ENCODE peak calls at places on chromosomes 12 and 14, in four cellular contexts. I is WTC11, Q is HepG2, S is K562. N is an unnamed sample.

GRCh38 chr12:67434653-67435375 is 165.7 kb downstream of the CAND1 start:
- DNase-seq in I (no peak), Q (peak; percentile 46), S (no peak), N (no peak)

GRCh38 chr12:75444444-75445136 is 36.0 kb upstream of the GLIPR1 start:
- DNase-seq in I (no peak), Q (peak; percentile 44), S (no peak), N (no peak)

GRCh38 chr12:78386871-78387270 is 477.7 kb upstream of the SYT1 start:
- DNase-seq in I (no peak), Q (no peak), S (no peak), N (no peak)

GRCh38 chr12:100329800-100330199 is 27.1 kb upstream of the SLC17A8 start:
- DNase-seq in I (no peak), Q (no peak), S (no peak), N (peak; percentile 77)

GRCh38 chr14:75123991-75124390 is 2.9 kb downstream of the NEK9 start:
- DNase-seq in I (no peak), Q (no peak), S (peak; percentile 54), N (no peak)

GRCh38 chr12:129212221-129212630 is 358.9 kb downstream of the GLT1D1 start:
- DNase-seq in I (no peak), Q (peak; percentile 33), S (no peak), N (no peak)

GRCh38 chr12:76455582-76456345 is 103.8 kb downstream of the OSBPL8 start:
- DNase-seq in I (no peak), Q (peak; percentile 62), S (peak; percentile 17), N (peak; percentile 33)

GRCh38 chr12:16756833-16757552 is 151.0 kb upstream of the LMO3 start:
- DNase-seq in I (no peak), Q (no peak), S (no peak), N (peak; percentile 3)

GRCh38 chr12:1606021-1606622 is 11.7 kb upstream of the FBXL14 start:
- DNase-seq in I (peak; percentile 37), Q (peak; percentile 79), S (peak; percentile 71), N (peak; percentile 74)

GRCh38 chr12:2682301-2683282 is 112.2 kb upstream of the FKBP4 start:
- DNase-seq in I (peak; percentile 64), Q (peak; percentile 59), S (no peak), N (no peak)

GRCh38 chr14:28681681-28682080 is 84.9 kb upstream of the FOXG1 start:
- DNase-seq in I (peak; percentile 56), Q (no peak), S (no peak), N (no peak)

GRCh38 chr12:752673-753400 is 458 bp downstream of the WNK1 start:
- DNase-seq in I (peak; percentile 58), Q (no peak), S (peak; percentile 57), N (no peak)

GRCh38 chr14:37036669-37037341 is 135.6 kb downstream of the SLC25A21 start:
- DNase-seq in I (no peak), Q (peak; percentile 33), S (no peak), N (no peak)

GRCh38 chr14:25090716-25091454 is 40.9 kb upstream of the STXBP6 start:
- DNase-seq in I (no peak), Q (no peak), S (no peak), N (no peak)

GRCh38 chr12:72075401-72075800 is 136.8 kb downstream of the TPH2 start:
- DNase-seq in I (no peak), Q (no peak), S (no peak), N (no peak)

GRCh38 chr14:61934385-61934784 is 172.2 kb downstream of the SNAPC1 start:
- DNase-seq in I (no peak), Q (no peak), S (no peak), N (no peak)

GRCh38 chr14:24259282-24260025 is 3.5 kb downstream of the TGM1 start:
- DNase-seq in I (no peak), Q (no peak), S (no peak), N (no peak)

GRCh38 chr12:114123108-114123507 is 157.0 kb upstream of the RBM19 start:
- DNase-seq in I (no peak), Q (no peak), S (no peak), N (no peak)

GRCh38 chr14:22536853-22537338 is 52.1 kb downstream of the DAD1 start:
- DNase-seq in I (no peak), Q (no peak), S (peak; percentile 76), N (peak; percentile 94)

GRCh38 chr12:123237646-123238329 is 4.6 kb downstream of the MTRFR start:
- DNase-seq in I (peak; percentile 63), Q (peak; percentile 34), S (peak; percentile 47), N (peak; percentile 62)

GRCh38 chr12:89212339-89212771 is 139.9 kb downstream of the DUSP6 start:
- DNase-seq in I (no peak), Q (no peak), S (no peak), N (no peak)

GRCh38 chr12:132291402-132292175 is 37.8 kb downstream of the GALNT9 start:
- DNase-seq in I (peak; percentile 5), Q (no peak), S (no peak), N (no peak)

GRCh38 chr14:63564318-63564717 is 21.1 kb upstream of the PPP2R5E start:
- DNase-seq in I (no peak), Q (no peak), S (no peak), N (no peak)

GRCh38 chr14:69263364-69263763 is 3.4 kb downstream of the GALNT16 start:
- DNase-seq in I (no peak), Q (no peak), S (no peak), N (no peak)

GRCh38 chr14:99626041-99626648 is 18.8 kb upstream of the HHIPL1 start:
- DNase-seq in I (no peak), Q (no peak), S (no peak), N (no peak)

GRCh38 chr12:47652491-47653234 is 53.2 kb downstream of the RPAP3 start:
- DNase-seq in I (no peak), Q (peak; percentile 92), S (no peak), N (no peak)

GRCh38 chr14:28773917-28774691 is 7.5 kb downstream of the FOXG1 start:
- DNase-seq in I (peak; percentile 86), Q (no peak), S (peak; percentile 36), N (no peak)

GRCh38 chr12:62123721-62124203 is 136.4 kb upstream of the USP15 start:
- DNase-seq in I (peak; percentile 68), Q (peak; percentile 31), S (peak; percentile 33), N (no peak)
- TF ChIP-seq CBFB in I (no peak), Q (no peak), S (no peak), N (no peak)

DNA sequence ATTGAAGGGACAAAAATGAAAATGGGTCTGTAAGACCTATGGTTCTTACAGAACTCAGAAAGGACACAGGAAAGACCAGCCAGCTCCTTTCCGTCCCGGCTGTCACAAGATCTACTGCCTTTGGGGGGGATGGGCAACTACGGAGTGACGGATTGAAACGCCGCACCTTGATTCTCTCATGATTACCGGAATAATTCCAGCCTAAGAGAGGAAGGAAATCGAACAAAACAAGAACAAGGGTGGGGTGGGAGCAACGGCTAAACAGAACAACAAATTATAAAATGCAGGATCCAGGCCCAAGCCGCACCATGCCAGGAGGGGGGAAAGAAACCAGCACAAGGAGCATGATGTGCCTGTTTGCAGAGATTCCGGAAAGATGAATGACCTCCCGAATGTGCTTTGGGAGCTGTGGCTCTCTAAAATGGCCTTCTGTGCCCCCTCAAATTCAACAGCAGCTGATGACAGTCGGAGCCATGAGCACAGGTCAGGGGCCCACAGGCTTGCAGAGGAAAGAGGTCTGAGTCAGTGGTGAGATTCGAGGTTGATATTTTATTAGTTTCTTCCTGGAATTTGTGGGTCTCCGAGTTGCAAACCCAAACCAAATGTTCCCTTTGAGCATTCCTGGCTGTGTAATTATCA is 72.1 kb downstream of the SPRING1 start:
- DNase-seq in I (no peak), Q (no peak), S (no peak), N (no peak)
- TF ChIP-seq CBFB in I (no peak), Q (no peak), S (no peak), N (no peak)

GRCh38 chr12:54054442-54055332 is 1.1 kb downstream of the HOXC4 start:
- DNase-seq in I (no peak), Q (no peak), S (no peak), N (no peak)
- TF ChIP-seq CBFB in I (no peak), Q (no peak), S (no peak), N (no peak)

GRCh38 chr12:106645074-106645421 is 62.2 kb downstream of the RFX4 start:
- DNase-seq in I (no peak), Q (peak; percentile 93), S (no peak), N (no peak)
- TF ChIP-seq CBFB in I (no peak), Q (no peak), S (no peak), N (no peak)

GRCh38 chr12:110613771-110614684 is at the start of gene TCTN1:
- DNase-seq in I (peak; percentile 98), Q (peak; percentile 87), S (peak; percentile 96), N (peak; percentile 70)

GRCh38 chr12:110615171-110615570 is 1.2 kb downstream of the TCTN1 start:
- DNase-seq in I (no peak), Q (no peak), S (no peak), N (no peak)

GRCh38 chr12:110622582-110622981 is 8.7 kb downstream of the TCTN1 start:
- DNase-seq in I (no peak), Q (peak; percentile 16), S (no peak), N (no peak)

GRCh38 chr12:110616471-110617115 is 2.7 kb downstream of the TCTN1 start:
- DNase-seq in I (no peak), Q (no peak), S (no peak), N (no peak)

GRCh38 chr12:110619534-110619953 is 5.6 kb downstream of the TCTN1 start:
- DNase-seq in I (no peak), Q (no peak), S (no peak), N (peak; percentile 80)
- TF ChIP-seq CBFB in I (no peak), Q (no peak), S (no peak), N (peak; percentile 71)

DNA sequence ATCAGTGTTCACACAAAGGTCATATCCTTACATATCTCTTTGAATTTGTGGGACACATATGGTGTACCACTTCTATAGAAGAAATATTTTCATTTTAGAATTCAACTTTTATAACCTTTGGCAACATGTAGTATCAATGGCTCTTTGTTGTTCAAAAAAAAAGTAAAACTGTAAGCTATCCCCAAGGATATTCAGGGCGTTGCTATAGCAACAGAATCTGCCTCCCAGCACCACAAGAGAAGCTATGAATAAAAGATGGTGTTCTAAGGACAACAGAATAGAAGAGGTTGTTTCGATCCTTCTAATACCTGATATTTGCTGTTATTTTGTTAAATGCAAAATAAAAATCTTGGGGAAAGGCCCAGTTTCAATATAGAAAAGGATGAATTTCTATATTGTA is 139.3 kb downstream of the BRMS1L start:
- DNase-seq in I (no peak), Q (no peak), S (no peak), N (no peak)
- TF ChIP-seq CBFB in I (no peak), Q (no peak), S (no peak), N (no peak)

GRCh38 chr12:46523446-46523845 is 150.9 kb upstream of the SLC38A2 start:
- DNase-seq in I (no peak), Q (peak; percentile 62), S (no peak), N (no peak)

GRCh38 chr12:46522141-46522540 is 149.6 kb upstream of the SLC38A2 start:
- DNase-seq in I (no peak), Q (no peak), S (no peak), N (no peak)

GRCh38 chr12:46524778-46525177 is 152.2 kb upstream of the SLC38A2 start:
- DNase-seq in I (no peak), Q (no peak), S (no peak), N (no peak)

GRCh38 chr12:46526231-46526630 is 153.7 kb upstream of the SLC38A2 start:
- DNase-seq in I (no peak), Q (no peak), S (no peak), N (no peak)

GRCh38 chr12:46523863-46524770 is 151.5 kb upstream of the SLC38A2 start:
- DNase-seq in I (no peak), Q (peak; percentile 92), S (peak; percentile 56), N (no peak)
- TF ChIP-seq CBFB in I (no peak), Q (no peak), S (no peak), N (no peak)

GRCh38 chr12:93029091-93029490 is 100.0 kb upstream of the EEA1 start:
- DNase-seq in I (no peak), Q (no peak), S (no peak), N (no peak)
- TF ChIP-seq CBFB in I (no peak), Q (no peak), S (no peak), N (no peak)